ENCODE peak calls at places on chromosomes 2 and 18, in four cellular contexts. D is HCEC 1CT; I is stimulated activated CD8-positive, alpha-beta memory T cell treated with anti-CD3 and anti-CD28 coated beads, Interleukin-15, amount 100 ng/mL, for 4 hours; K is T-helper 1 cell. Y is an unnamed sample.

GRCh38 chr2:33131820-33132219 is 185.1 kb downstream of the LTBP1 start:
- DNase-seq in D (no peak), I (no peak), K (no peak), Y (no peak)

GRCh38 chr18:7059276-7059675 is 58.3 kb downstream of the LAMA1 start:
- DNase-seq in D (no peak), I (no peak), K (no peak), Y (no peak)

GRCh38 chr2:179393481-179393880 is 128.8 kb upstream of the SESTD1 start:
- DNase-seq in D (peak), I (no peak), K (no peak), Y (no peak)

GRCh38 chr2:181675241-181675640 is 5.1 kb downstream of the NEUROD1 start:
- DNase-seq in D (no peak), I (no peak), K (no peak), Y (no peak)

GRCh38 chr2:112665113-112665780 is 19.5 kb downstream of the SLC20A1 start:
- DNase-seq in D (no peak), I (no peak), K (no peak), Y (no peak)

GRCh38 chr2:45567974-45568789 is 42.9 kb downstream of the SRBD1 start:
- DNase-seq in D (no peak), I (no peak), K (no peak), Y (no peak)

GRCh38 chr2:235728401-235729181 is 234.7 kb downstream of the AGAP1 start:
- DNase-seq in D (no peak), I (no peak), K (no peak), Y (no peak)

GRCh38 chr2:229339613-229340012 is 68.5 kb upstream of the PID1 start:
- DNase-seq in D (peak), I (no peak), K (no peak), Y (no peak)

GRCh38 chr2:36556847-36557246 is 41.1 kb downstream of the FEZ2 start:
- DNase-seq in D (peak), I (no peak), K (no peak), Y (no peak)

GRCh38 chr2:127081826-127082633 is 24.9 kb downstream of the BIN1 start:
- DNase-seq in D (no peak), I (peak), K (peak), Y (peak)

GRCh38 chr18:72830109-72830508 is 37.7 kb downstream of the NETO1 start:
- DNase-seq in D (no peak), I (no peak), K (no peak), Y (no peak)

GRCh38 chr2:234795974-234796690 is 155.7 kb upstream of the SH3BP4 start:
- DNase-seq in D (no peak), I (no peak), K (no peak), Y (no peak)

GRCh38 chr2:163667064-163667887 is 68.5 kb downstream of the FIGN start:
- DNase-seq in D (peak), I (no peak), K (no peak), Y (no peak)

GRCh38 chr2:195486987-195487644 is 169.9 kb upstream of the SLC39A10 start:
- DNase-seq in D (peak), I (no peak), K (no peak), Y (no peak)

Y was measured in activated CD8-positive, alpha-beta memory T cell treated with anti-CD3 and anti-CD28 coated beads for 1 hour.